ENCODE peak calls at places on chromosomes 11 and 22, in nine cellular contexts. X is COR-L47; O is mammary epithelial cell; M is EH; B is hypothalamus; Y is HepG2; Z is activated CD4-positive, alpha-beta T cell treated with anti-CD3 and anti-CD28 coated beads, Interleukin-2, amount 10 ng/mL, durations not matched to agents 7 days and 5 days; P is NCI-H2081; F is psoas muscle. U is an unnamed sample.

GRCh38 chr11:63951779-63952536 is 13.2 kb downstream of the NAA40 start:
- DNase-seq in F (no peak), X (no peak), P (no peak), O (peak; percentile 51), Z (peak; percentile 63), M (no peak), Y (no peak), B (no peak), U (no peak)

GRCh38 chr22:50287731-50288130 is 17.6 kb upstream of the MAPK11 start:
- DNase-seq in P (no peak), B (no peak), Z (no peak), O (no peak), X (no peak), M (no peak), F (no peak), Y (no peak), U (no peak)

GRCh38 chr22:38262051-38262795 is 10.6 kb downstream of the TMEM184B start:
- DNase-seq in M (peak; percentile 30), X (no peak), Z (peak; percentile 47), Y (peak; percentile 54), O (peak; percentile 81), P (no peak), F (peak; percentile 79), B (peak; percentile 50), U (peak; percentile 59)

GRCh38 chr11:85826096-85826855 is 15.3 kb upstream of the SYTL2 start:
- DNase-seq in P (no peak), M (peak; percentile 69), F (no peak), X (peak; percentile 54), B (no peak), Y (no peak), Z (peak; percentile 26), O (peak; percentile 41), U (peak; percentile 53)

GRCh38 chr11:19558189-19558986 is 154.2 kb upstream of the NAV2 start:
- DNase-seq in P (no peak), O (no peak), Y (no peak), M (no peak), Z (no peak), F (no peak), X (no peak), B (no peak), U (no peak)

GRCh38 chr11:78074756-78075155 is 4.9 kb downstream of the NDUFC2 start:
- DNase-seq in Y (no peak), X (no peak), P (no peak), M (no peak), O (no peak), Z (no peak), B (no peak), F (no peak), U (peak; percentile 22)

GRCh38 chr11:101127699-101128570 is 1.7 kb downstream of the PGR start:
- DNase-seq in Y (no peak), X (peak; percentile 15), Z (no peak), F (peak; percentile 59), O (no peak), M (no peak), P (peak; percentile 16), B (no peak), U (no peak)

GRCh38 chr11:65637794-65638317 is at the start of gene SIPA1:
- DNase-seq in Y (peak; percentile 88), P (peak; percentile 50), M (peak; percentile 96), F (peak; percentile 87), X (peak; percentile 40), B (peak; percentile 36), Z (peak; percentile 70), O (peak; percentile 73), U (peak; percentile 97)

GRCh38 chr11:86818466-86819282 is 18.3 kb downstream of the PRSS23 start:
- DNase-seq in P (peak; percentile 69), Y (peak; percentile 42), B (no peak), F (no peak), X (peak; percentile 47), Z (peak; percentile 14), M (peak; percentile 80), O (peak; percentile 50), U (peak; percentile 89)

GRCh38 chr11:123085497-123085896 is 23.6 kb upstream of the HSPA8 start:
- DNase-seq in B (no peak), Y (no peak), P (no peak), O (no peak), F (no peak), Z (no peak), M (no peak), X (no peak), U (no peak)

GRCh38 chr22:44623771-44624510 is 78.1 kb upstream of the PRR5 start:
- DNase-seq in P (no peak), Y (no peak), F (peak; percentile 36), M (peak; percentile 30), X (peak; percentile 20), B (no peak), Z (no peak), O (no peak), U (peak; percentile 34)

GRCh38 chr22:33302049-33302545 is 243.9 kb upstream of the SYN3 start:
- DNase-seq in X (peak; percentile 15), M (peak; percentile 74), Z (peak; percentile 58), P (peak; percentile 5), F (peak; percentile 89), Y (peak; percentile 66), B (peak; percentile 90), O (peak; percentile 48), U (peak; percentile 15)

U was measured in ELR.